ENCODE peak calls at places on chromosomes 3 and 15, in nine cellular contexts. One of them, this sample, is unnamed.

GRCh38 chr15:85532689-85533088 is 152.3 kb downstream of the AKAP13 start:
- DNase-seq in CD8-positive, alpha-beta T cell: no peak
- DNase-seq in IMR-90: no peak
- DNase-seq in right atrium auricular region: no peak
- DNase-seq in prostate gland: peak; percentile 72
- DNase-seq in PC-3: no peak
- DNase-seq in cardiac muscle cell: no peak
- DNase-seq in heart left ventricle: peak; percentile 53
- DNase-seq in dorsolateral prefrontal cortex: no peak
- DNase-seq in this sample: no peak

GRCh38 chr3:161314836-161315391 is 56.4 kb downstream of the SPTSSB start:
- DNase-seq in heart left ventricle: no peak
- DNase-seq in CD8-positive, alpha-beta T cell: no peak
- DNase-seq in prostate gland: no peak
- DNase-seq in PC-3: peak; percentile 79
- DNase-seq in right atrium auricular region: no peak
- DNase-seq in dorsolateral prefrontal cortex: no peak
- DNase-seq in IMR-90: no peak
- DNase-seq in cardiac muscle cell: no peak
- DNase-seq in this sample: no peak

GRCh38 chr3:33231755-33232465 is 13.3 kb upstream of the SUSD5 start:
- DNase-seq in cardiac muscle cell: no peak
- DNase-seq in CD8-positive, alpha-beta T cell: no peak
- DNase-seq in dorsolateral prefrontal cortex: no peak
- DNase-seq in prostate gland: no peak
- DNase-seq in heart left ventricle: no peak
- DNase-seq in PC-3: no peak
- DNase-seq in right atrium auricular region: no peak
- DNase-seq in IMR-90: no peak
- DNase-seq in this sample: no peak

GRCh38 chr3:15629860-15630597 is 28.5 kb downstream of the BTD start:
- DNase-seq in IMR-90: peak; percentile 89
- DNase-seq in CD8-positive, alpha-beta T cell: peak; percentile 40
- DNase-seq in right atrium auricular region: no peak
- DNase-seq in heart left ventricle: peak; percentile 57
- DNase-seq in PC-3: peak; percentile 92
- DNase-seq in cardiac muscle cell: peak; percentile 90
- DNase-seq in dorsolateral prefrontal cortex: peak; percentile 61
- DNase-seq in prostate gland: peak; percentile 67
- DNase-seq in this sample: no peak

GRCh38 chr3:108092556-108092955 is 1.7 kb upstream of the CD47 start:
- DNase-seq in heart left ventricle: no peak
- DNase-seq in right atrium auricular region: no peak
- DNase-seq in prostate gland: no peak
- DNase-seq in dorsolateral prefrontal cortex: no peak
- DNase-seq in IMR-90: no peak
- DNase-seq in CD8-positive, alpha-beta T cell: no peak
- DNase-seq in cardiac muscle cell: no peak
- DNase-seq in PC-3: no peak
- DNase-seq in this sample: no peak

GRCh38 chr3:187968883-187969580 is 184.9 kb upstream of the LPP start:
- DNase-seq in prostate gland: no peak
- DNase-seq in cardiac muscle cell: peak; percentile 74
- DNase-seq in dorsolateral prefrontal cortex: no peak
- DNase-seq in IMR-90: peak; percentile 62
- DNase-seq in PC-3: peak; percentile 47
- DNase-seq in right atrium auricular region: no peak
- DNase-seq in CD8-positive, alpha-beta T cell: no peak
- DNase-seq in heart left ventricle: no peak
- DNase-seq in this sample: no peak

GRCh38 chr3:82939491-82940097 is 1178.1 kb upstream of the GBE1 start:
- DNase-seq in prostate gland: no peak
- DNase-seq in dorsolateral prefrontal cortex: no peak
- DNase-seq in IMR-90: no peak
- DNase-seq in cardiac muscle cell: no peak
- DNase-seq in right atrium auricular region: no peak
- DNase-seq in heart left ventricle: peak; percentile 11
- DNase-seq in CD8-positive, alpha-beta T cell: no peak
- DNase-seq in PC-3: no peak
- DNase-seq in this sample: no peak

GRCh38 chr3:60756636-60757035 is 494.6 kb downstream of the FHIT start:
- DNase-seq in cardiac muscle cell: no peak
- DNase-seq in heart left ventricle: no peak
- DNase-seq in PC-3: no peak
- DNase-seq in right atrium auricular region: no peak
- DNase-seq in IMR-90: no peak
- DNase-seq in CD8-positive, alpha-beta T cell: no peak
- DNase-seq in prostate gland: no peak
- DNase-seq in dorsolateral prefrontal cortex: no peak
- DNase-seq in this sample: no peak

GRCh38 chr3:133548090-133548489 is 25.4 kb upstream of the CDV3 start:
- DNase-seq in PC-3: no peak
- DNase-seq in prostate gland: no peak
- DNase-seq in IMR-90: peak; percentile 40
- DNase-seq in CD8-positive, alpha-beta T cell: no peak
- DNase-seq in dorsolateral prefrontal cortex: no peak
- DNase-seq in cardiac muscle cell: peak; percentile 65
- DNase-seq in heart left ventricle: no peak
- DNase-seq in right atrium auricular region: no peak
- DNase-seq in this sample: no peak

GRCh38 chr15:90101130-90101968 is 919 bp downstream of the IDH2 start:
- DNase-seq in dorsolateral prefrontal cortex: peak; percentile 65
- DNase-seq in heart left ventricle: peak; percentile 75
- DNase-seq in prostate gland: peak; percentile 38
- DNase-seq in CD8-positive, alpha-beta T cell: no peak
- DNase-seq in IMR-90: no peak
- DNase-seq in PC-3: no peak
- DNase-seq in cardiac muscle cell: peak; percentile 36
- DNase-seq in right atrium auricular region: no peak
- DNase-seq in this sample: no peak
- H3K27me3 ChIP-seq in dorsolateral prefrontal cortex: no peaks in the 10 kb centered on the region
- H3K27me3 ChIP-seq in heart left ventricle: no peaks in the 10 kb centered on the region
- H3K27me3 ChIP-seq in prostate gland: no peaks in the 10 kb centered on the region
- H3K27me3 ChIP-seq in CD8-positive, alpha-beta T cell: no peaks in the 10 kb centered on the region
- H3K27me3 ChIP-seq in IMR-90: no peaks in the 10 kb centered on the region
- H3K27me3 ChIP-seq in PC-3: no peaks in the 10 kb centered on the region
- H3K27me3 ChIP-seq in cardiac muscle cell: no peaks in the 10 kb centered on the region
- H3K27me3 ChIP-seq in right atrium auricular region: no peaks in the 10 kb centered on the region
- H3K27me3 ChIP-seq in this sample: no peaks in the 10 kb centered on the region

GRCh38 chr3:44930911-44931310 is 45.1 kb downstream of the ZDHHC3 start:
- DNase-seq in IMR-90: no peak
- DNase-seq in CD8-positive, alpha-beta T cell: no peak
- DNase-seq in cardiac muscle cell: no peak
- DNase-seq in heart left ventricle: no peak
- DNase-seq in dorsolateral prefrontal cortex: no peak
- DNase-seq in prostate gland: no peak
- DNase-seq in right atrium auricular region: no peak
- DNase-seq in PC-3: no peak
- DNase-seq in this sample: no peak

GRCh38 chr3:44929782-44930181 is 46.2 kb downstream of the ZDHHC3 start:
- DNase-seq in IMR-90: no peak
- DNase-seq in PC-3: no peak
- DNase-seq in CD8-positive, alpha-beta T cell: no peak
- DNase-seq in dorsolateral prefrontal cortex: no peak
- DNase-seq in heart left ventricle: no peak
- DNase-seq in cardiac muscle cell: no peak
- DNase-seq in right atrium auricular region: no peak
- DNase-seq in prostate gland: no peak
- DNase-seq in this sample: no peak

GRCh38 chr3:44932986-44933944 is 42.7 kb downstream of the ZDHHC3 start:
- DNase-seq in dorsolateral prefrontal cortex: no peak
- DNase-seq in CD8-positive, alpha-beta T cell: no peak
- DNase-seq in right atrium auricular region: no peak
- DNase-seq in heart left ventricle: no peak
- DNase-seq in prostate gland: no peak
- DNase-seq in cardiac muscle cell: no peak
- DNase-seq in PC-3: no peak
- DNase-seq in IMR-90: no peak
- DNase-seq in this sample: no peak

GRCh38 chr3:44931791-44932190 is 44.2 kb downstream of the ZDHHC3 start:
- DNase-seq in PC-3: no peak
- DNase-seq in cardiac muscle cell: no peak
- DNase-seq in dorsolateral prefrontal cortex: no peak
- DNase-seq in CD8-positive, alpha-beta T cell: no peak
- DNase-seq in prostate gland: no peak
- DNase-seq in IMR-90: no peak
- DNase-seq in right atrium auricular region: no peak
- DNase-seq in heart left ventricle: no peak
- DNase-seq in this sample: no peak

DNA sequence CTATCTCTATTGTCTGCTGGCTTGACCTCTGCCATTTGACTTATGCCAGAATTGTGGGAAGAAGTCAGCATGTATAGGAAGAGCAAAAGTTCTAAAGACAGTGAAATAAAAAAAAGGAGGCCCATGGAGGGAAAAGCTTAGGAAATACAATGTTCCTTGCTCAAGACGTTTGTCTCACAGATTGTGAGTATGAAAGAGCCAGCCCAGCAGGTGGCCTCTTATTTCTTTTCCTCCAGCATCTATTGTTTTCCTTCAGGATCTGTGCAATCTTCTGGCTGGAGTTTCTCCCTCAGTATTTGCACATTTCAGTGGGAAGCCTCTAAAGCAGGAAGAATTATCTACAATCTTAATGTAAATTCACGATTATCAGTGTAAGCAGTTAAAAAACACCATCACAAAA is 43.7 kb downstream of the ZDHHC3 start:
- DNase-seq in heart left ventricle: no peak
- DNase-seq in right atrium auricular region: no peak
- DNase-seq in dorsolateral prefrontal cortex: no peak
- DNase-seq in prostate gland: no peak
- DNase-seq in cardiac muscle cell: no peak
- DNase-seq in PC-3: no peak
- DNase-seq in CD8-positive, alpha-beta T cell: no peak
- DNase-seq in IMR-90: no peak
- DNase-seq in this sample: no peak
- TF ChIP-seq CTCF in heart left ventricle: no peak
- TF ChIP-seq CTCF in right atrium auricular region: no peak
- TF ChIP-seq CTCF in dorsolateral prefrontal cortex: no peak
- TF ChIP-seq CTCF in prostate gland: no peak
- TF ChIP-seq CTCF in cardiac muscle cell: no peak
- TF ChIP-seq CTCF in PC-3: peak; percentile 33
- TF ChIP-seq CTCF in CD8-positive, alpha-beta T cell: no peak
- TF ChIP-seq CTCF in IMR-90: no peak
- TF ChIP-seq CTCF in this sample: no peak

GRCh38 chr3:136456196-136456595 is 206.1 kb downstream of the PCCB start:
- DNase-seq in right atrium auricular region: no peak
- DNase-seq in IMR-90: no peak
- DNase-seq in CD8-positive, alpha-beta T cell: no peak
- DNase-seq in prostate gland: no peak
- DNase-seq in dorsolateral prefrontal cortex: no peak
- DNase-seq in PC-3: no peak
- DNase-seq in heart left ventricle: no peak
- DNase-seq in cardiac muscle cell: no peak
- DNase-seq in this sample: no peak
- H3K27me3 ChIP-seq in right atrium auricular region: no peaks in the 10 kb centered on the region
- H3K27me3 ChIP-seq in IMR-90: no peaks in the 10 kb centered on the region
- H3K27me3 ChIP-seq in CD8-positive, alpha-beta T cell: no peaks in the 10 kb centered on the region
- H3K27me3 ChIP-seq in prostate gland: no peaks in the 10 kb centered on the region
- H3K27me3 ChIP-seq in dorsolateral prefrontal cortex: no peaks in the 10 kb centered on the region
- H3K27me3 ChIP-seq in PC-3: no peaks in the 10 kb centered on the region
- H3K27me3 ChIP-seq in heart left ventricle: no peaks in the 10 kb centered on the region
- H3K27me3 ChIP-seq in cardiac muscle cell: no peaks in the 10 kb centered on the region
- H3K27me3 ChIP-seq in this sample: no peaks in the 10 kb centered on the region

DNA sequence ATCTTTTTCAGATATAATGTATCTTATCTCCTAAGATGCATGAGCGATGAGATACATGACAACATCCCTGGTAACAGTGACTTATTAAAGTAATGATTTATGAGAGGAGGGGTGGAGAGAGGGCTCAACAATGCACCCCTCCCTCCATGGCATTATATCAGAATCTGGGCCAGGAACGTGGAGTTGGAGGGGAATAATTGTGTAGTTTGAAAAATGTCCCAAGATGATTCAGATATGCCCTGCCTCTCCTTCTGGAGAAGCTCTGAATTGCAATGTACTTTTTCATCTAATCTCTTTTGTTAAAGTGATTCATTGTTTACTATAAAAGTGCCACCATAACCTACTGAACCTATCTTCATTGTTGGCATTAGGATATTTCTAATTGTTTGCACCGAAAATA is 86.5 kb downstream of the FRMD4B start:
- DNase-seq in cardiac muscle cell: no peak
- DNase-seq in heart left ventricle: no peak
- DNase-seq in prostate gland: no peak
- DNase-seq in IMR-90: no peak
- DNase-seq in CD8-positive, alpha-beta T cell: no peak
- DNase-seq in right atrium auricular region: no peak
- DNase-seq in dorsolateral prefrontal cortex: no peak
- DNase-seq in PC-3: peak; percentile 43
- DNase-seq in this sample: no peak
- TF ChIP-seq CTCF in cardiac muscle cell: peak; percentile 20
- TF ChIP-seq CTCF in heart left ventricle: no peak
- TF ChIP-seq CTCF in prostate gland: no peak
- TF ChIP-seq CTCF in IMR-90: no peak
- TF ChIP-seq CTCF in CD8-positive, alpha-beta T cell: no peak
- TF ChIP-seq CTCF in right atrium auricular region: no peak
- TF ChIP-seq CTCF in dorsolateral prefrontal cortex: no peak
- TF ChIP-seq CTCF in PC-3: peak; percentile 32
- TF ChIP-seq CTCF in this sample: no peak

GRCh38 chr3:22836131-22836530 is 367.0 kb upstream of the UBE2E2 start:
- DNase-seq in CD8-positive, alpha-beta T cell: no peak
- DNase-seq in cardiac muscle cell: no peak
- DNase-seq in heart left ventricle: no peak
- DNase-seq in dorsolateral prefrontal cortex: no peak
- DNase-seq in PC-3: no peak
- DNase-seq in prostate gland: no peak
- DNase-seq in IMR-90: no peak
- DNase-seq in right atrium auricular region: no peak
- DNase-seq in this sample: no peak

GRCh38 chr3:22835041-22835440 is 368.1 kb upstream of the UBE2E2 start:
- DNase-seq in cardiac muscle cell: no peak
- DNase-seq in heart left ventricle: no peak
- DNase-seq in prostate gland: no peak
- DNase-seq in right atrium auricular region: no peak
- DNase-seq in CD8-positive, alpha-beta T cell: no peak
- DNase-seq in dorsolateral prefrontal cortex: no peak
- DNase-seq in PC-3: peak; percentile 27
- DNase-seq in IMR-90: no peak
- DNase-seq in this sample: no peak
- H3K27me3 ChIP-seq in cardiac muscle cell: no peaks in the 10 kb centered on the region
- H3K27me3 ChIP-seq in heart left ventricle: no peaks in the 10 kb centered on the region
- H3K27me3 ChIP-seq in prostate gland: no peaks in the 10 kb centered on the region
- H3K27me3 ChIP-seq in right atrium auricular region: no peaks in the 10 kb centered on the region
- H3K27me3 ChIP-seq in CD8-positive, alpha-beta T cell: no peaks in the 10 kb centered on the region
- H3K27me3 ChIP-seq in dorsolateral prefrontal cortex: no peaks in the 10 kb centered on the region
- H3K27me3 ChIP-seq in PC-3: peaks cover under 1% of the 10 kb centered on the region
- H3K27me3 ChIP-seq in IMR-90: no peaks in the 10 kb centered on the region
- H3K27me3 ChIP-seq in this sample: no peaks in the 10 kb centered on the region

DNA sequence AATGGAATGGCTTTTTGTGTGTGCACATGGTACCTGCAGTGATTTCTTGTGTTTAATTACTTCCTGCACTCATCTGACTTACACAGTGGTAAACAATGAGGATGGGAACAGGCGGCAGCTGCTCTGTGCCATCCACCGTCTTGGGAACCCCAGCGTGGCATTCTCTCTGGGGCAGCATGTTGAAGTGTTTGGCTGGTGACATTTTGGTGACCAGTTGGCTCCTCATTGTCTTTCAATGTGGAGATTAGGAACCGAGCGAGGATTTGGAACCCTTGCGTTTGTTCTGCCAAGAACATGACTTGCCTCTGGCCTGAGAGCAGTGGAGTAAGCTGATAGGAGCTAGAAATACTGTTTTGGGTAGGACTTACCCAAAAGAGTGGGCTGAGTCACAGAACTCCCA is 88.8 kb downstream of the IGF1R start:
- DNase-seq in heart left ventricle: no peak
- DNase-seq in dorsolateral prefrontal cortex: no peak
- DNase-seq in CD8-positive, alpha-beta T cell: no peak
- DNase-seq in PC-3: no peak
- DNase-seq in IMR-90: no peak
- DNase-seq in prostate gland: no peak
- DNase-seq in cardiac muscle cell: no peak
- DNase-seq in right atrium auricular region: no peak
- DNase-seq in this sample: no peak
- TF ChIP-seq CTCF in heart left ventricle: no peak
- TF ChIP-seq CTCF in dorsolateral prefrontal cortex: no peak
- TF ChIP-seq CTCF in CD8-positive, alpha-beta T cell: no peak
- TF ChIP-seq CTCF in PC-3: no peak
- TF ChIP-seq CTCF in IMR-90: no peak
- TF ChIP-seq CTCF in prostate gland: no peak
- TF ChIP-seq CTCF in cardiac muscle cell: no peak
- TF ChIP-seq CTCF in right atrium auricular region: no peak
- TF ChIP-seq CTCF in this sample: no peak

This sample was measured in RWPE2.